ENCODE peak calls at places on chromosomes 11 and 22, in seven cellular contexts. Y is fibroblast of lung, C is cardiac muscle cell, G is transverse colon, T is Peyer's patch, Q is mammary epithelial cell, M is right atrium auricular region. B is an unnamed sample. For H3K27me3 and H3K4me1, the result is how much of the 10 kb centered on the place peaks cover.

GRCh38 chr22:49725516-49725915 is 102.2 kb downstream of the BRD1 start:
- DNase-seq in M (peak), G (no peak), T (no peak), Y (no peak), Q (no peak), C (no peak), B (no peak)

GRCh38 chr11:112811781-112812180 is 149.4 kb upstream of the NCAM1 start:
- DNase-seq in C (no peak), Y (no peak), G (no peak), Q (no peak), T (no peak), M (no peak), B (no peak)

GRCh38 chr11:43833657-43834073 is 47.0 kb upstream of the ALKBH3 start:
- DNase-seq in Y (peak), G (no peak), C (no peak), M (no peak), T (no peak), Q (peak), B (peak)

GRCh38 chr22:36037102-36037758 is 8.6 kb upstream of the RBFOX2 start:
- DNase-seq in Q (no peak), Y (no peak), M (no peak), C (no peak), G (no peak), T (no peak), B (no peak)

GRCh38 chr11:2205214-2205770 is 33.7 kb upstream of the TH start:
- DNase-seq in G (no peak), Q (no peak), C (no peak), Y (no peak), T (no peak), M (no peak), B (no peak)

GRCh38 chr11:34492806-34493414 is 20.7 kb downstream of the ELF5 start:
- DNase-seq in T (peak), C (peak), Y (peak), G (peak), Q (peak), M (peak), B (peak)

GRCh38 chr22:48574776-48575566 is 1252.7 kb downstream of the BRD1 start:
- DNase-seq in G (peak), Y (peak), T (no peak), C (peak), Q (peak), M (no peak), B (no peak)

GRCh38 chr22:40418366-40419201 is 48.2 kb downstream of the SGSM3 start:
- DNase-seq in C (no peak), Y (peak), M (no peak), Q (no peak), T (no peak), G (peak), B (no peak)

GRCh38 chr11:84817998-84818397 is 809.1 kb downstream of the DLG2 start:
- DNase-seq in T (no peak), G (no peak), M (no peak), C (no peak), Y (peak), Q (peak), B (peak)

GRCh38 chr11:61488651-61489291 is 19.8 kb upstream of the LRRC10B start:
- DNase-seq in T (no peak), Q (peak), G (peak), Y (peak), M (no peak), C (peak), B (peak)

GRCh38 chr11:119880143-119880542 is 151.1 kb upstream of the NECTIN1 start:
- DNase-seq in Q (no peak), T (no peak), Y (no peak), C (no peak), G (no peak), M (no peak), B (no peak)

GRCh38 chr22:30021881-30022619 is 58.2 kb upstream of the HORMAD2 start:
- DNase-seq in C (peak), Y (no peak), G (no peak), T (no peak), M (no peak), Q (no peak), B (no peak)

GRCh38 chr11:60763692-60764369 is 7.2 kb downstream of the MS4A15 start:
- DNase-seq in Q (no peak), C (no peak), G (no peak), Y (no peak), M (no peak), T (no peak), B (no peak)

GRCh38 chr11:45027312-45027711 is 76.6 kb upstream of the TP53I11 start:
- DNase-seq in G (no peak), Y (no peak), M (peak), Q (no peak), C (no peak), T (no peak), B (no peak)

GRCh38 chr11:13924801-13925327 is 37.7 kb upstream of the SPON1 start:
- DNase-seq in M (no peak), T (no peak), Q (no peak), G (no peak), C (no peak), Y (no peak), B (no peak)

GRCh38 chr11:46273511-46274205 is 3.8 kb upstream of the CREB3L1 start:
- DNase-seq in C (no peak), G (peak), Q (no peak), Y (no peak), T (no peak), M (no peak), B (peak)

GRCh38 chr22:19483481-19484244 is 3.9 kb downstream of the CDC45 start:
- DNase-seq in Y (peak), G (no peak), C (no peak), Q (peak), T (no peak), M (no peak), B (no peak)

GRCh38 chr22:46934746-46935491 is 172.5 kb downstream of the TBC1D22A start:
- DNase-seq in G (peak), Y (peak), C (no peak), M (peak), Q (peak), T (no peak), B (peak)

GRCh38 chr11:14626650-14627049 is 17.0 kb upstream of the PDE3B start:
- DNase-seq in M (no peak), Q (no peak), Y (no peak), G (no peak), C (no peak), T (no peak), B (no peak)

GRCh38 chr22:25347752-25348102 is 128.3 kb downstream of the CRYBB2 start:
- DNase-seq in Q (no peak), T (no peak), C (no peak), M (no peak), G (no peak), Y (no peak), B (no peak)

GRCh38 chr11:22539851-22540376 is 85.7 kb downstream of the FANCF start:
- DNase-seq in C (peak), Y (peak), M (no peak), T (no peak), Q (peak), G (no peak), B (no peak)

GRCh38 chr11:62580959-62581715 is 7.4 kb upstream of the EEF1G start:
- DNase-seq in Y (no peak), C (no peak), M (no peak), T (no peak), G (no peak), Q (no peak), B (no peak)

GRCh38 chr11:3231851-3232744 is at the start of gene MRGPRE:
- DNase-seq in G (no peak), Y (no peak), M (peak), T (no peak), Q (peak), C (no peak), B (no peak)

GRCh38 chr11:118878187-118878586 is 5.5 kb upstream of the CXCR5 start:
- DNase-seq in T (no peak), M (no peak), Y (no peak), G (no peak), C (no peak), Q (no peak), B (no peak)

GRCh38 chr22:17431179-17431578 is 61.9 kb downstream of the CECR2 start:
- DNase-seq in T (no peak), C (no peak), M (no peak), Y (peak), Q (peak), G (no peak), B (no peak)

GRCh38 chr11:44277097-44278090 is 32.5 kb downstream of the ALX4 start:
- DNase-seq in G (no peak), T (no peak), Q (no peak), C (no peak), M (no peak), Y (no peak), B (no peak)

GRCh38 chr22:45516923-45517675 is 14.4 kb downstream of the FBLN1 start:
- DNase-seq in C (peak), Y (peak), G (no peak), M (no peak), T (no peak), Q (peak), B (peak)

GRCh38 chr22:29621761-29622526 is 18.5 kb downstream of the NF2 start:
- DNase-seq in Y (peak), Q (peak), T (no peak), C (no peak), M (no peak), G (no peak), B (peak)

GRCh38 chr11:85827768-85828639 is 17.1 kb upstream of the SYTL2 start:
- DNase-seq in C (peak), M (no peak), Y (peak), T (no peak), Q (peak), G (no peak), B (peak)

GRCh38 chr11:10305964-10306918 is 1.4 kb downstream of the ADM start:
- DNase-seq in Q (peak), Y (peak), T (peak), M (no peak), G (peak), C (peak), B (no peak)

DNA sequence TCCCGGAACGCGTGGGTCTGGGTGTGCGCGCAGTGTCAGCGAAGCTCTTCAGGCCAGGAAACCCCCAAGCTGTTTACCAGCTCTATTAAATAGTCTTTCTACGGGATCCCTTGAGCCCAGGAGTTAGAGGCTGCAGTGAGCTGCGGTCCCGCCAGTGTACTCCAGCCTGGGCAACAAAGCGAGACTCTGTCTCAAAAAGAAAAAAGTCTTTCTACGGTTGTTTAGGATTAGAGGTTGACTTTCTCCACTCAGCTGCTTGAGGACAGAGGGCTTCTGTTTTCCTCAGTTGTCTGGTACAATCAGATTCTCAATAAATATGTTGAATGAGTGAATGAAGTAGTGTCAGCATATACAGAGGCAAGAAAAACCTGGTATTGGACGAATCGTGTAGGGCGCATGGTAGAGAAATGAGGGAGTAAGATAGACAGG is 616 bp downstream of the SART1 start:
- DNase-seq in Q (no peak), T (no peak), C (no peak), G (no peak), Y (no peak), M (no peak), B (no peak)
- H3K27me3 ChIP-seq in Q (under half), T (under half), C (under half), G (under half), Y (under half), M (under half), B (under half)

DNA sequence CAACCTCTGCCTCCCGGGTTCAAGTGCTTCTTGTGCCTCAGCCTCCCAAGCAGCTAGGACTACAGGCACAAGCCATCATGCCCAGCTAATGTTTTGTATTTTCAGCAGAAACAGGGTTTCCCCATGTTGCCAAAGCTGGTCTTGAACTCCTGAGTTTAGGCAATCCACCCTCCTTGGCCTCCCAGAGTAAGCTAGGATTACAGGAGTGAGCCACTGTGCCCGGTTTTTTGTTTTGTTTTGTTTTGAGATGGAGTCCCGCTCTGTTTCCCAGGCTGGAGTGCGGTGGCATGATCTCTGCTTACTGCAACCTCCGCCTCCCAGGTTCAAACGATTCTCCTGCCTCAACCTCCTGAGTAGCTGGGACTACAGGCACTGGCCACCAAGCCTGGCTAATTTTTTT is 41.0 kb downstream of the CELF1 start:
- DNase-seq in G (no peak), Y (no peak), M (no peak), C (no peak), T (no peak), Q (no peak), B (no peak)
- H3K4me1 ChIP-seq in G (under half), Y (under half), M (under half), C (under half), T (under half), Q (under half), B (half or more)

GRCh38 chr22:31104869-31105268 is 2.5 kb downstream of the SELENOM start:
- DNase-seq in Y (no peak), Q (no peak), C (no peak), M (no peak), G (no peak), T (no peak), B (peak)
- TF ChIP-seq CTCF in Y (peak), Q (peak), C (peak), M (peak), G (peak), T (no peak), B (no peak)

DNA sequence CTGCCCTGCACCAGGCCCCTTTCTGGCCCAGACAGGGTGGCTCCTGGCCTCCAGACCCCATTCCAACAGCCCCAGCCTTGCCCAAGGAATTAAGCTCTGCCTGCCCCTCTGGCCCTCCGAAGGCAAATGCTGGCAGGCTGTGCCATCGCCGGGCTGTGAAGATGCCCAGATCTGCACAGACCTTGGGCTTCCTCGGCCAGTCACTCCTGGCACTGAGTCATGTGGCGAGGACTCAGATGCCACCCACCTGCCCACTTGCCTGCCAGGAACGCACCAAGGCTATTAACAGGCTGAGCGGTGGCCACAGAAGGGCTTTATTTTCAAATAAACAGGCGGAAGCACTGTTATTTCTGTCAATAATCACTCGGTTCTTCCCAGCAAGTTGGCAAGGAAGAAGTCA is 50.3 kb upstream of the TTLL12 start:
- DNase-seq in G (no peak), M (no peak), Q (no peak), C (no peak), T (no peak), Y (no peak), B (no peak)
- H3K27me3 ChIP-seq in G (under half), M (under half), Q (under half), C (under half), T (under half), Y (under half), B (half or more)

DNA sequence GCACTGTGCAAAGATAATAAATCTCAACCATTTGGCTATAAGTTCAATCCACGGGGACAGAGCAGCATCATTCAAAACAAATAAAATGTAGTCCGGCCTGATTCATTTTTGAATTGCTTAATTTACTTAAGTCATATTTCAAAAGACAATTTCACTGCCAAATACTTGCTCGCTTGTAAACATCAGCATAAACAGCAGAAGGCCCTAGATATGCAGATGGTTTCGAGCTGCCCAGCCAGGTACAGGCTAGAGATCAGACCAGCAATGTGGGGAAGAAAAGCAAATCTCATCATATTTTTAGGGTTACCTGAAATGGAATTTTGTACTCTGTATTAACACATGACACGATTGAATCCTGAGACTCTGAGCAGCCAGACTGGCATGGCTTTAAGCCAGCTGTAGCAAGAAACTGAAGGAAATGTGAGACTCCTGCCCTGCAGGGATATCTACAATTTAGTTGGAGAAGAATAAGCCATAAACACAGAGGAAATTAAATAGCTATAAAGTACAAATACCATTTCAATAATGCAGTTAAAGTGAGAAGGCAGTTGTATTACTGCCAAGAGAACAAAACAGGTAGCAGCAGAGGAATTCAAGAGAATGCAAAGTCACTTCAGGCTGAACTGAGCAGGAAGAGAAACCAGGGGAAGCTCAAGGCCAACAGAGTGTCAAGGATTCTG is 440.3 kb downstream of the ETS1 start:
- DNase-seq in T (no peak), Q (peak), C (no peak), G (no peak), M (no peak), Y (peak), B (peak)
- H3K4me1 ChIP-seq in T (under half), Q (under half), C (under half), G (under half), M (under half), Y (under half), B (under half)

GRCh38 chr22:31874821-31875220 is 69.5 kb upstream of the YWHAH start:
- DNase-seq in Y (no peak), Q (no peak), M (no peak), T (no peak), C (no peak), G (no peak), B (no peak)

GRCh38 chr22:31872209-31872608 is 72.1 kb upstream of the YWHAH start:
- DNase-seq in Y (no peak), G (no peak), M (no peak), Q (no peak), C (no peak), T (no peak), B (no peak)

GRCh38 chr22:31871475-31871874 is 72.9 kb upstream of the YWHAH start:
- DNase-seq in Q (no peak), G (no peak), M (no peak), C (no peak), Y (no peak), T (no peak), B (no peak)

GRCh38 chr22:31867386-31868153 is 76.8 kb upstream of the YWHAH start:
- DNase-seq in Q (no peak), G (no peak), T (no peak), Y (no peak), C (no peak), M (no peak), B (peak)

DNA sequence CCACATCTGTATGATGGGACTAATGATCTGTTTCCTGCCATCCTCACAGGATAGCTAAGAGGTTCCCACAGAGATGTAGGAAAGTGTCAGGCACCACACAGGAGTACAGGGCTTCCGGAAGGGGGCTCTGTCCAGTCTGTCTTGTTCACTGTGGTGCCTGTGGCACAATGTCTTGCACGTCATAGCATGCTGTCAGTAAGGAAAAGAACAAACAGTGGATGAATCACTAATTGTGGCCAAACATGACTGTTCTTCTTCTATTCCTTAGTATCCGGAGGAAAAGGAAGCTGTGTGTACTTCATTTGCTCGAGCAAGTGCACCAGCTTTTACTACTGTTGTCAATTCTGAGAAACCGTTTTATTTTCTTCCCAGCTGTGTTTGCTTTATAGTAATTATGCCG is 73.4 kb upstream of the YWHAH start:
- DNase-seq in C (no peak), T (no peak), M (no peak), Y (peak), G (peak), Q (peak), B (no peak)
- TF ChIP-seq CTCF in C (no peak), T (no peak), M (no peak), Y (no peak), G (no peak), Q (no peak), B (no peak)

GRCh38 chr11:32440920-32441319 is 5.6 kb upstream of the WT1 start:
- DNase-seq in C (no peak), G (no peak), T (no peak), Y (no peak), M (no peak), Q (no peak), B (no peak)
- H3K27me3 ChIP-seq in C (half or more), G (half or more), T (under half), Y (under half), M (under half), Q (half or more), B (half or more)

B was measured in PC-9.